ENCODE peak calls at places on chromosomes 2 and 18, in five cellular contexts. B is cardiac fibroblast, J is neural progenitor cell, L is H9, D is tibial artery. A is an unnamed sample.

GRCh38 chr2:16664052-16664731 is 1.4 kb downstream of the CYRIA start:
- DNase-seq in B (peak; percentile 87), J (peak; percentile 37), L (peak; percentile 44), D (no peak), A (no peak)

GRCh38 chr2:207149253-207150213 is 16.2 kb downstream of the KLF7 start:
- DNase-seq in B (peak; percentile 64), J (no peak), L (no peak), D (no peak), A (no peak)

GRCh38 chr2:120389036-120389391 is 43.1 kb downstream of the INHBB start:
- DNase-seq in B (no peak), J (no peak), L (peak; percentile 19), D (peak; percentile 57), A (peak; percentile 77)

GRCh38 chr2:191020742-191021381 is 6.9 kb upstream of the STAT1 start:
- DNase-seq in B (peak; percentile 87), J (no peak), L (no peak), D (peak; percentile 66), A (no peak)

GRCh38 chr18:58152216-58152615 is 108.2 kb downstream of the NEDD4L start:
- DNase-seq in B (no peak), J (no peak), L (no peak), D (no peak), A (no peak)

GRCh38 chr2:50751255-50752069 is 280.5 kb downstream of the NRXN1 start:
- DNase-seq in B (peak; percentile 3), J (no peak), L (no peak), D (no peak), A (no peak)

GRCh38 chr2:121974919-121975654 is 219.6 kb downstream of the TSN start:
- DNase-seq in B (peak; percentile 90), J (peak; percentile 94), L (peak; percentile 79), D (peak; percentile 80), A (peak; percentile 81)

GRCh38 chr2:130288467-130289403 is 54.0 kb upstream of the IMP4 start:
- DNase-seq in B (no peak), J (peak; percentile 36), L (peak; percentile 91), D (no peak), A (no peak)

GRCh38 chr2:106192752-106193490 is 1.2 kb downstream of the UXS1 start:
- DNase-seq in B (peak; percentile 89), J (peak; percentile 44), L (no peak), D (no peak), A (no peak)

GRCh38 chr2:112061299-112061698 is 6.2 kb downstream of the TMEM87B start:
- DNase-seq in B (no peak), J (no peak), L (no peak), D (no peak), A (no peak)

GRCh38 chr2:38733300-38733971 is 17.7 kb downstream of the SRSF7 start:
- DNase-seq in B (no peak), J (no peak), L (no peak), D (no peak), A (no peak)

GRCh38 chr18:58402247-58402646 is 226.6 kb downstream of the ALPK2 start:
- DNase-seq in B (peak; percentile 74), J (no peak), L (peak; percentile 25), D (peak; percentile 3), A (no peak)

GRCh38 chr18:49926076-49926745 is 112.9 kb upstream of the ACAA2 start:
- DNase-seq in B (no peak), J (no peak), L (no peak), D (no peak), A (no peak)

GRCh38 chr18:36993068-36993467 is 164.1 kb downstream of the KIAA1328 start:
- DNase-seq in B (peak; percentile 54), J (no peak), L (no peak), D (no peak), A (no peak)

DNA sequence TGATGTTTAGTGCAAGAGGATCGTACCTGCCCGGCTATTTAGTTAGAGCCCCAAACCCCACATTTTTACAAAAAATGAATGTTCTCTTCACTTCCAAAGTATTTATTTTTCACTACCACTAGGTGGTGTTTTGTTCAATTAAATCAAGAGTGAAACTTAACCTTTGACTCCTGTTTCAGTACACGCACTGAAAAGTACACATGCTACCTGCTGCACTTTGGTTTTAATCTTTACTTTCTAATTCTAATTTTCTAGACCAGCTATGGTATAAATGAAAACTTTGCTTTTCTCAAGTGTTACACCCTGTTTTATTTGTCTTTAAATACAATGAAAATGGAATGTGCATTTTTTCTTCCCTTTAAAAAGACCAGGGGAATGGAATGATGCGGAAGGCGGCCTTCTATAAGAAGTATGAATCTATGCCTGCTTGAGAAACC is 31.4 kb upstream of the CHN1 start:
- DNase-seq in B (peak; percentile 41), J (peak; percentile 33), L (no peak), D (no peak), A (no peak)
- TF ChIP-seq CTCF in B (peak; percentile 41), J (peak; percentile 69), L (peak; percentile 65), D (peak; percentile 36), A (peak; percentile 68)

GRCh38 chr2:172233947-172234715 is 131.4 kb upstream of the DLX2 start:
- DNase-seq in B (no peak), J (no peak), L (no peak), D (no peak), A (no peak)

GRCh38 chr2:172231508-172231907 is 128.8 kb upstream of the DLX2 start:
- DNase-seq in B (no peak), J (no peak), L (peak; percentile 14), D (no peak), A (no peak)

GRCh38 chr2:172232638-172233253 is 130.0 kb upstream of the DLX2 start:
- DNase-seq in B (no peak), J (no peak), L (peak; percentile 3), D (no peak), A (no peak)

GRCh38 chr2:172230783-172231446 is 128.2 kb upstream of the DLX2 start:
- DNase-seq in B (no peak), J (no peak), L (peak; percentile 29), D (no peak), A (no peak)

GRCh38 chr2:172234716-172235661 is 132.3 kb upstream of the DLX2 start:
- DNase-seq in B (no peak), J (peak; percentile 75), L (peak; percentile 83), D (no peak), A (no peak)
- TF ChIP-seq CTCF in B (no peak), J (peak; percentile 33), L (no peak), D (no peak), A (no peak)

GRCh38 chr2:14385043-14385442 is 247.5 kb upstream of the LRATD1 start:
- DNase-seq in B (no peak), J (no peak), L (no peak), D (no peak), A (no peak)
- TF ChIP-seq CTCF in B (no peak), J (peak; percentile 9), L (peak; percentile 12), D (no peak), A (no peak)

DNA sequence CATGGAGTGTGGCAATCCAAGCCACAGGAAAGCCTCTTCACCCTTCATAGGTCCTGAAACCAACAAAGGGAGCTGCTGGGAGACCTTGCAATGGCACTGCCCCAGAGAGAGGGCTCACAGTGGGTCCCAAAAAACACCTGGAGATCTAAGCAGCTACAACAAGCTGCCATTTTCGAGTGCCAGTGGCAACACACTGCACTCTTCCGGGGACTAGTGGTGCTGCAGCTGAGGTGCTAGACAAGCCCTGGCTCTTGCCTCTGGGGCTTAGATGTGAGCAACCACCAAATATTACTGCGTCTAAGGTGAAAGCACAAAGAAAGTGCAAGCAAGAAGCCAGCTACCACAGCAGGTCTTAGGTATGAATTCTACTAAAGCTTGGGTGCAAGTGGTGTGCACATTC is 192.9 kb downstream of the NOL4 start:
- DNase-seq in B (no peak), J (no peak), L (peak; percentile 50), D (no peak), A (no peak)
- TF ChIP-seq CTCF in B (peak; percentile 56), J (no peak), L (peak; percentile 45), D (no peak), A (no peak)

DNA sequence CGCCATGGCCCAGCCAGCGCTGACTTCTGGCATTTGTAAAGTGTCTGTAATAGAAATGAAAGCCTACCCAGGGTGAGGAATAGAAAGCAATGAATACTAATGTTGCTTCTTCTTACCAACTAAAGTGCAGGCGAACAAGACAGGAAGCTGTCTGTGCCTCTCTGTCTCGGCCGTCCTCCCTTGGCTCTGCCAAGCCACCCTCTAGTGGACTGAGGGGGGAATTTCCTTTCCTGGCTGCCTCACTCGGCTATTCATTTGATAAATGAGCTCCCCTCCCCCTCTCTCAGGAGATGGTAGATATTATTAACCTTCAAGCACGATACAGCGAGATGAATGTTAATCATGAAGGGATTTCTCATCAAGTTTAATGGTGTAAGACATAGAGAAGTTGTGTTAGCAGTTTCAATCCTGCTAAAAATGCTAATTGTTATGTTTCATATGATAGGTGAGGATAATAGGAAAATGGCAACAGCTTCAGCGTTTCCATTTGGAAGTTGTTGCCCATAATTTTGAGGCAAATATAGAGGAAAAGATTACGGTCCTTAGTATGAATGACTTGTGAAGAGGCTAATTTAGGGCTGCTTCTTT is 384.7 kb downstream of the MTX2 start:
- DNase-seq in B (peak; percentile 69), J (peak; percentile 81), L (peak; percentile 81), D (peak; percentile 70), A (no peak)
- TF ChIP-seq CTCF in B (peak; percentile 79), J (peak; percentile 76), L (peak; percentile 81), D (peak; percentile 77), A (peak; percentile 54)

DNA sequence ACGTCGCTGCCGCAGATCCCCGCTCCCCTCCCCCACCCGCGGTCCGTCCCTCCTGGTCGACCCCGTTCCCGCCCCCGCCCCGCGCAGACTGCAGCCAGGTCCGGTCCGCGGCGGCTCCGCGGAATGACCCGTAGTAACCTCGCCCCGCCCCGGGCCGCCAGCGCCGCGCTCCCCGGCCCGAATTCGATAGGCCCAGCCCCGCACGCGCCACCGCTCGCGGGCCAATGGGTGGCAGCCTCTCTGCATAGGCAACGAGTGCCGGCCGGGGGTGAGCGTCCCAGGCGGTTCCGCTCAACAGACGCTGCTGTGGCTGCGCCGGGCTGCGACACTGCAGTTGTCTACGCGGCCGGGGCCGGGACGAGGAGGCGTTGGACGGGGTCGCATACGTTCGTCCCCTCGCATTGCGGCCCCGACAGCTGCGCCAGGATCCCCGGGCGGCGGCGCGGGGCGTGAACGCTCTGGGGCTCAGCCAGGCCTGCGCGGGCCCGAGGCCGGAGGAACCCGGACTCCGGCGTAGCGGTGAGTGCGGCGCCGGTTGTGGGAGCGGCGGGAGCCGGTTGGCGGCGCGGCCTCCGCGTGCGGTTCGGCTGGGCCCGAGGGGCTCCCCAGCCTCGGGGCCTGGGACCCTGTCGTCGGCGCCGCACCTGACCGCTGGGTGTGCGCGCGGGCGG is at the start of gene ACSL3:
- DNase-seq in B (peak; percentile 95), J (peak; percentile 99), L (peak; percentile 98), D (peak; percentile 98), A (peak; percentile 97)
- TF ChIP-seq CTCF in B (no peak), J (peak; percentile 18), L (peak; percentile 30), D (peak; percentile 5), A (no peak)

A was measured in osteocyte.